ENCODE peak calls at places on chromosomes 2 and 18, in eight cellular contexts. C is A549; J is type B pancreatic cell; I is foreskin fibroblast; Q is prostate gland; D is CD8-positive, alpha-beta T cell; R is heart left ventricle; G is HFFc6. N is an unnamed sample.

GRCh38 chr18:48816554-48816953 is 134.2 kb downstream of the SMAD7 start:
- DNase-seq in C (no peak), J (peak; percentile 39), I (no peak), Q (no peak), D (no peak), R (no peak), G (no peak), N (no peak)

GRCh38 chr2:234497592-234498023 is 727 bp upstream of the ARL4C start:
- DNase-seq in C (no peak), J (no peak), I (no peak), Q (no peak), D (no peak), R (no peak), G (no peak), N (no peak)

GRCh38 chr2:96762529-96763253 is 2.0 kb downstream of the CNNM4 start:
- DNase-seq in C (no peak), J (no peak), I (peak; percentile 55), Q (no peak), D (no peak), R (no peak), G (no peak), N (no peak)

GRCh38 chr2:11508279-11508678 is 25.6 kb upstream of the GREB1 start:
- DNase-seq in C (no peak), J (no peak), I (no peak), Q (peak; percentile 32), D (no peak), R (no peak), G (no peak), N (no peak)

GRCh38 chr2:18435425-18436037 is 124.9 kb downstream of the RDH14 start:
- DNase-seq in C (peak; percentile 13), J (no peak), I (peak; percentile 84), Q (peak; percentile 17), D (no peak), R (no peak), G (peak; percentile 68), N (no peak)

GRCh38 chr2:88627856-88628568 is 748 bp upstream of the EIF2AK3 start:
- DNase-seq in C (peak; percentile 81), J (peak; percentile 75), I (peak; percentile 97), Q (peak; percentile 83), D (peak; percentile 53), R (peak; percentile 92), G (peak; percentile 96), N (peak; percentile 82)

GRCh38 chr18:55251186-55251995 is 292.1 kb upstream of the CCDC68 start:
- DNase-seq in C (no peak), J (no peak), I (peak; percentile 60), Q (peak; percentile 22), D (no peak), R (no peak), G (no peak), N (no peak)

GRCh38 chr18:44974174-44974573 is 293.5 kb downstream of the SETBP1 start:
- DNase-seq in C (no peak), J (no peak), I (no peak), Q (no peak), D (no peak), R (no peak), G (no peak), N (no peak)

GRCh38 chr2:96768083-96768561 is 7.4 kb downstream of the CNNM4 start:
- DNase-seq in C (no peak), J (no peak), I (no peak), Q (no peak), D (no peak), R (no peak), G (no peak), N (no peak)

GRCh38 chr18:61833387-61833786 is 59.4 kb downstream of the RNF152 start:
- DNase-seq in C (no peak), J (no peak), I (peak; percentile 85), Q (no peak), D (no peak), R (no peak), G (peak; percentile 69), N (peak; percentile 59)

GRCh38 chr2:31347788-31348187 is 66.8 kb downstream of the XDH start:
- DNase-seq in C (no peak), J (no peak), I (peak; percentile 94), Q (no peak), D (no peak), R (no peak), G (peak; percentile 63), N (peak; percentile 85)

GRCh38 chr18:10152475-10152874 is 238.7 kb downstream of the VAPA start:
- DNase-seq in C (no peak), J (no peak), I (no peak), Q (no peak), D (no peak), R (no peak), G (no peak), N (no peak)

GRCh38 chr18:76922107-76922506 is 99.8 kb downstream of the ZNF236 start:
- DNase-seq in C (peak; percentile 8), J (no peak), I (peak; percentile 71), Q (peak; percentile 57), D (peak; percentile 34), R (peak; percentile 62), G (peak; percentile 7), N (no peak)

GRCh38 chr18:73980289-73980979 is 167.2 kb downstream of the FBXO15 start:
- DNase-seq in C (peak; percentile 20), J (no peak), I (peak; percentile 20), Q (no peak), D (no peak), R (no peak), G (no peak), N (no peak)

GRCh38 chr2:133801956-133802355 is 233.7 kb upstream of the NCKAP5 start:
- DNase-seq in C (no peak), J (no peak), I (no peak), Q (no peak), D (no peak), R (no peak), G (no peak), N (no peak)

GRCh38 chr18:36544036-36544725 is 246.7 kb downstream of the FHOD3 start:
- DNase-seq in C (no peak), J (no peak), I (no peak), Q (peak; percentile 40), D (no peak), R (peak; percentile 71), G (no peak), N (no peak)

GRCh38 chr18:26579941-26580618 is 31.7 kb upstream of the KCTD1 start:
- DNase-seq in C (peak; percentile 33), J (no peak), I (peak; percentile 5), Q (peak; percentile 32), D (no peak), R (no peak), G (no peak), N (no peak)

GRCh38 chr2:234797566-234798250 is 154.1 kb upstream of the SH3BP4 start:
- DNase-seq in C (no peak), J (no peak), I (peak; percentile 79), Q (no peak), D (no peak), R (no peak), G (no peak), N (no peak)

GRCh38 chr2:182018218-182018617 is 32.6 kb downstream of the PPP1R1C start:
- DNase-seq in C (no peak), J (no peak), I (no peak), Q (no peak), D (no peak), R (no peak), G (no peak), N (no peak)

GRCh38 chr2:5694016-5694690 is 2.0 kb downstream of the SOX11 start:
- DNase-seq in C (no peak), J (no peak), I (peak; percentile 3), Q (no peak), D (no peak), R (no peak), G (no peak), N (no peak)

GRCh38 chr2:5696741-5697521 is 4.7 kb downstream of the SOX11 start:
- DNase-seq in C (no peak), J (peak; percentile 82), I (peak; percentile 67), Q (no peak), D (no peak), R (no peak), G (no peak), N (no peak)

GRCh38 chr2:5697554-5697953 is 5.4 kb downstream of the SOX11 start:
- DNase-seq in C (no peak), J (no peak), I (no peak), Q (no peak), D (no peak), R (no peak), G (no peak), N (no peak)

GRCh38 chr2:5696351-5696740 is 4.2 kb downstream of the SOX11 start:
- DNase-seq in C (no peak), J (peak; percentile 74), I (peak; percentile 41), Q (no peak), D (no peak), R (no peak), G (no peak), N (no peak)

GRCh38 chr2:5695641-5696350 is 3.6 kb downstream of the SOX11 start:
- DNase-seq in C (no peak), J (peak; percentile 71), I (peak; percentile 59), Q (no peak), D (no peak), R (no peak), G (no peak), N (no peak)
- TF ChIP-seq CTCF in C (no peak), J (peak; percentile 20), I (no peak), Q (no peak), D (no peak), R (no peak), G (no peak), N (no peak)

GRCh38 chr2:39913648-39914456 is 134.8 kb upstream of the THUMPD2 start:
- DNase-seq in C (peak; percentile 38), J (no peak), I (peak; percentile 88), Q (peak; percentile 8), D (no peak), R (no peak), G (peak; percentile 75), N (peak; percentile 20)
- TF ChIP-seq CTCF in C (peak; percentile 94), J (peak; percentile 95), I (peak; percentile 60), Q (peak; percentile 43), D (peak; percentile 64), R (peak; percentile 65), G (peak; percentile 94), N (peak; percentile 69)

GRCh38 chr2:2698182-2699116 is 367.4 kb upstream of the MYT1L start:
- DNase-seq in C (peak; percentile 33), J (no peak), I (no peak), Q (no peak), D (no peak), R (no peak), G (no peak), N (no peak)
- TF ChIP-seq CTCF in C (peak; percentile 25), J (peak; percentile 67), I (no peak), Q (no peak), D (no peak), R (no peak), G (peak; percentile 29), N (no peak)

GRCh38 chr18:27778925-27779324 is 398.0 kb downstream of the CDH2 start:
- DNase-seq in C (no peak), J (no peak), I (no peak), Q (no peak), D (no peak), R (no peak), G (no peak), N (no peak)

GRCh38 chr18:27780061-27780740 is 396.7 kb downstream of the CDH2 start:
- DNase-seq in C (no peak), J (no peak), I (no peak), Q (no peak), D (no peak), R (no peak), G (peak; percentile 57), N (no peak)

DNA sequence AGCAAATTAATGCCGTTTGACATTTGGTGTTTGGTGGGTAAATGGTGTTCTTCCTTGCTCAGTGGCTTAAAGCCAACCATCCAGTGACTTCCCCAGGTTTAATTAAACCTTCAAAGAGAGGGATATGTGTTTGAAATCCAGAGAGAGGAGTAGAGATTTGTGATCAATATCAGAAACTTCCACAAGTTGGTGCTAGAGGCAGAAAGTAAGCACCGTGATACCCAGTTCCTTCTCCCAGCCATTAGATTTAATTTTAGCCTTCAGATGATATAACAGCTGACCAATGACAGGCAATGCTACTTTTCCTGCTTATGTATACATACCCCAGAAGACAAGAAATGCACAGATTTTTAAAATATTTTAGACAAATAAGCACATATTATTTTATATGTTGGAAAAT is 398.5 kb downstream of the CDH2 start:
- DNase-seq in C (no peak), J (no peak), I (peak; percentile 8), Q (no peak), D (no peak), R (no peak), G (peak; percentile 33), N (no peak)
- TF ChIP-seq CTCF in C (peak; percentile 30), J (peak; percentile 62), I (peak; percentile 65), Q (no peak), D (no peak), R (peak; percentile 45), G (peak; percentile 75), N (peak; percentile 64)